ENCODE peak calls at places on chromosomes 4 and X, in five cellular contexts. K, E, V, D and Y are unnamed samples.
A peak's percentile ranks its signal among the peaks of the same experiment; 100 is the strongest.

GRCh38 chr4:107315584-107315983 is 279.5 kb upstream of the DKK2 start:
- DNase-seq in V (no peak), E (no peak), D (no peak), K (no peak), Y (no peak)

GRCh38 chrX:154443479-154443910 is 446 bp upstream of the FAM50A start:
- DNase-seq in V (no peak), E (no peak), D (peak; percentile 62), K (no peak), Y (peak; percentile 31)

GRCh38 chrX:70481424-70481823 is 36.8 kb downstream of the DLG3 start:
- DNase-seq in E (no peak), D (no peak), K (no peak), V (no peak), Y (no peak)

GRCh38 chr4:74175379-74175778 is 17.5 kb downstream of the MTHFD2L start:
- DNase-seq in E (no peak), D (no peak), K (no peak), V (no peak), Y (no peak)

GRCh38 chr4:168218663-168219062 is 99.9 kb downstream of the DDX60 start:
- DNase-seq in V (no peak), D (no peak), K (no peak), E (no peak), Y (no peak)

GRCh38 chr4:41678086-41678485 is 70.4 kb downstream of the PHOX2B start:
- DNase-seq in E (no peak), K (no peak), D (no peak), V (no peak), Y (no peak)

GRCh38 chr4:76504613-76505465 is 69.8 kb downstream of the SHROOM3 start:
- DNase-seq in E (peak; percentile 52), V (no peak), D (peak; percentile 44), K (peak; percentile 36), Y (peak; percentile 37)

GRCh38 chrX:140509468-140510305 is 4.8 kb upstream of the SOX3 start:
- DNase-seq in D (peak; percentile 19), E (no peak), V (no peak), K (no peak), Y (no peak)

GRCh38 chr4:2935762-2936743 is 27.2 kb downstream of the NOP14 start:
- DNase-seq in D (no peak), K (no peak), V (peak; percentile 57), E (peak; percentile 81), Y (no peak)

GRCh38 chrX:63421411-63421810 is 70.3 kb upstream of the SPIN4 start:
- DNase-seq in V (no peak), E (no peak), K (no peak), D (no peak), Y (no peak)

GRCh38 chrX:95640226-95640625 is 1044.4 kb upstream of the DIAPH2 start:
- DNase-seq in E (no peak), K (no peak), V (no peak), D (no peak), Y (no peak)

GRCh38 chr4:77849278-77849965 is 13.2 kb upstream of the MRPL1 start:
- DNase-seq in E (no peak), D (no peak), V (no peak), K (no peak), Y (no peak)

GRCh38 chr4:159516556-159516955 is 413.7 kb downstream of the RAPGEF2 start:
- DNase-seq in K (no peak), D (no peak), V (no peak), E (no peak), Y (no peak)

GRCh38 chr4:153904011-153904410 is 115.1 kb upstream of the SFRP2 start:
- DNase-seq in E (no peak), D (no peak), K (no peak), V (no peak), Y (no peak)

GRCh38 chr4:120922390-120923200 is at the start of gene PRDM5:
- DNase-seq in V (no peak), E (no peak), D (peak; percentile 88), K (no peak), Y (peak; percentile 53)

GRCh38 chr4:156692016-156692415 is 279.6 kb downstream of the PDGFC start:
- DNase-seq in V (no peak), D (no peak), K (no peak), E (no peak), Y (no peak)

GRCh38 chr4:156685308-156685707 is 286.3 kb downstream of the PDGFC start:
- DNase-seq in V (no peak), D (no peak), E (no peak), K (no peak), Y (no peak)

DNA sequence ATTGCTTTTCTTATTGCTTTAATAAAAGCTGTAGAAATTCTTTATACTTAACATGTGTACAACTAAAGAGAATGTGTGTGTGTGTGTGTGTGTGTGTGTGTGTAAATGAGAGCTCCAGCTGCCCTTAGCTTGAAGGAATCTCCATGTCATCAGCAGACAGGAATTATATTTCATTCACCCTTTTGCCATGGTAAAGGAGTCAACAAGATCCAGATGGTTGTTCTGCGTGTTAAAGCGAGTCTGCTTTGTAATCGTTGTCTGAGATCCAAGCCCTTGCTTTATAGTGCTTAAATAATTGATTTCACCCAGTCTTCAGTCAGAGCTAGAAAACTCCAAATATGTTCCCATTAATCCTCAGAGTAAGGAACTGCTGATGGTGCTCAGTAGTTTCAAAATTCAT is 285.5 kb downstream of the PDGFC start:
- DNase-seq in V (no peak), D (peak; percentile 13), E (no peak), K (no peak), Y (no peak)
- TF ChIP-seq FOXM1 in V (no peak), D (no peak), E (no peak), K (no peak), Y (no peak)

GRCh38 chr4:13645075-13645474 is 17.6 kb upstream of the BOD1L1 start:
- DNase-seq in E (no peak), K (no peak), V (no peak), D (no peak), Y (no peak)

GRCh38 chr4:13640149-13640671 is 12.7 kb upstream of the BOD1L1 start:
- DNase-seq in V (no peak), E (peak; percentile 7), D (no peak), K (no peak), Y (peak; percentile 23)

GRCh38 chr4:13641084-13641483 is 13.6 kb upstream of the BOD1L1 start:
- DNase-seq in V (no peak), E (no peak), K (no peak), D (no peak), Y (no peak)

GRCh38 chr4:13642576-13642975 is 15.1 kb upstream of the BOD1L1 start:
- DNase-seq in E (no peak), D (no peak), K (no peak), V (no peak), Y (no peak)

GRCh38 chr4:13642163-13642562 is 14.6 kb upstream of the BOD1L1 start:
- DNase-seq in K (no peak), V (no peak), D (no peak), E (no peak), Y (no peak)
- TF ChIP-seq FOXM1 in K (no peak), V (no peak), D (no peak), E (no peak), Y (no peak)

GRCh38 chr4:52873191-52873590 is 11.1 kb downstream of the RASL11B start:
- DNase-seq in D (no peak), V (no peak), K (no peak), E (no peak), Y (no peak)
- TF ChIP-seq FOXM1 in D (no peak), V (no peak), K (no peak), E (no peak), Y (no peak)

GRCh38 chr4:30768278-30768677 is 48.1 kb downstream of the PCDH7 start:
- DNase-seq in D (no peak), K (no peak), V (no peak), E (no peak), Y (no peak)
- TF ChIP-seq FOXM1 in D (no peak), K (no peak), V (no peak), E (no peak), Y (no peak)

GRCh38 chr4:25308761-25309160 is 3.8 kb upstream of the ZCCHC4 start:
- DNase-seq in D (no peak), V (no peak), K (peak; percentile 21), E (no peak), Y (no peak)
- TF ChIP-seq FOXM1 in D (no peak), V (no peak), K (no peak), E (no peak), Y (no peak)

GRCh38 chr4:152265149-152265621 is 270.7 kb downstream of the FBXW7 start:
- DNase-seq in K (peak; percentile 21), D (no peak), V (no peak), E (peak; percentile 11), Y (peak; percentile 44)
- TF ChIP-seq FOXM1 in K (no peak), D (no peak), V (no peak), E (no peak), Y (no peak)

DNA sequence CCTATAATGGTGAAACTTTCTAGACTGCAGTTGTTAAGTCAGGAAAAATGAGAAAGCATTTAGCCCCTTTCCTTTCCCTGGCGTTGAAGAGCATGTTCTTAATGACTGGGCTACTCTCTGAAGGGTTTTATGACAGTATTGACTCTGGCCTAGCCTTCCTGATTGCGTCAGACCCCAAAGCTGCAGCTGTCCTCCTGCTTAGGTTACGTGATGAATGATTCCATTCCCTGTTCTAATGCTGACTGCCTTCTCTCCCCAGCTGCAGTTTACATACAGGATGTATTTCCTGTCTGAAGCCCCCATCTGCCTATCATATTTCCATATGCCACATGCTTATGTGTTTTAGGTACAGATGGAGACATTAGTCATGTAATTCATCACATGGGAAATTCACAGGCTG is 105.8 kb upstream of the EGFL6 start:
- DNase-seq in E (no peak), D (no peak), V (no peak), K (no peak), Y (no peak)
- TF ChIP-seq FOXM1 in E (no peak), D (no peak), V (no peak), K (no peak), Y (no peak)

GRCh38 chr4:8739820-8740665 is 131.6 kb downstream of the HMX1 start:
- DNase-seq in D (peak; percentile 24), E (no peak), K (no peak), V (no peak), Y (no peak)
- TF ChIP-seq FOXM1 in D (no peak), E (no peak), K (no peak), V (no peak), Y (no peak)